ENCODE peak calls at places on chromosome 1, in six cellular contexts. One of them, this sample, is unnamed.

GRCh38 chr1:85411567-85412312 is 53.2 kb downstream of the DDAH1 start:
- DNase-seq in ascending aorta: no peak
- DNase-seq in tibial artery: no peak
- DNase-seq in heart right ventricle: no peak
- DNase-seq in neural crest cell: no peak
- DNase-seq in GM13976: no peak
- DNase-seq in this sample: no peak

GRCh38 chr1:210201671-210202070 is 30.9 kb upstream of the SERTAD4 start:
- DNase-seq in ascending aorta: no peak
- DNase-seq in tibial artery: no peak
- DNase-seq in heart right ventricle: no peak
- DNase-seq in GM13976: no peak
- DNase-seq in neural crest cell: no peak
- DNase-seq in this sample: no peak

GRCh38 chr1:90778487-90778886 is 61.4 kb upstream of the BARHL2 start:
- DNase-seq in neural crest cell: no peak
- DNase-seq in tibial artery: no peak
- DNase-seq in GM13976: no peak
- DNase-seq in ascending aorta: no peak
- DNase-seq in heart right ventricle: no peak
- DNase-seq in this sample: no peak

GRCh38 chr1:221874285-221875003 is 132.6 kb upstream of the DUSP10 start:
- DNase-seq in heart right ventricle: no peak
- DNase-seq in neural crest cell: no peak
- DNase-seq in GM13976: no peak
- DNase-seq in tibial artery: no peak
- DNase-seq in ascending aorta: no peak
- DNase-seq in this sample: no peak

GRCh38 chr1:223260712-223261111 is 103.3 kb downstream of the SUSD4 start:
- DNase-seq in GM13976: no peak
- DNase-seq in heart right ventricle: no peak
- DNase-seq in tibial artery: no peak
- DNase-seq in neural crest cell: no peak
- DNase-seq in ascending aorta: no peak
- DNase-seq in this sample: no peak

GRCh38 chr1:200442023-200442422 is 32.2 kb upstream of the ZNF281 start:
- DNase-seq in heart right ventricle: no peak
- DNase-seq in tibial artery: no peak
- DNase-seq in ascending aorta: no peak
- DNase-seq in GM13976: no peak
- DNase-seq in neural crest cell: no peak
- DNase-seq in this sample: no peak

GRCh38 chr1:53057134-53057533 is 4.9 kb upstream of the PODN start:
- DNase-seq in neural crest cell: no peak
- DNase-seq in tibial artery: no peak
- DNase-seq in GM13976: no peak
- DNase-seq in ascending aorta: no peak
- DNase-seq in heart right ventricle: no peak
- DNase-seq in this sample: no peak

GRCh38 chr1:46757256-46757955 is 38.5 kb upstream of the EFCAB14 start:
- DNase-seq in heart right ventricle: no peak
- DNase-seq in neural crest cell: no peak
- DNase-seq in ascending aorta: no peak
- DNase-seq in GM13976: no peak
- DNase-seq in tibial artery: no peak
- DNase-seq in this sample: no peak

GRCh38 chr1:177130426-177130825 is 34.1 kb downstream of the ASTN1 start:
- DNase-seq in tibial artery: no peak
- DNase-seq in neural crest cell: no peak
- DNase-seq in ascending aorta: no peak
- DNase-seq in heart right ventricle: no peak
- DNase-seq in GM13976: no peak
- DNase-seq in this sample: no peak

GRCh38 chr1:4468386-4468785 is 186.0 kb upstream of the AJAP1 start:
- DNase-seq in heart right ventricle: no peak
- DNase-seq in GM13976: no peak
- DNase-seq in tibial artery: no peak
- DNase-seq in ascending aorta: no peak
- DNase-seq in neural crest cell: no peak
- DNase-seq in this sample: peak

GRCh38 chr1:230550428-230550827 is 91.9 kb upstream of the COG2 start:
- DNase-seq in GM13976: no peak
- DNase-seq in neural crest cell: no peak
- DNase-seq in heart right ventricle: no peak
- DNase-seq in ascending aorta: no peak
- DNase-seq in tibial artery: no peak
- DNase-seq in this sample: no peak

GRCh38 chr1:36885537-36886441 is 148.5 kb downstream of the GRIK3 start:
- DNase-seq in ascending aorta: peak
- DNase-seq in GM13976: no peak
- DNase-seq in neural crest cell: no peak
- DNase-seq in tibial artery: no peak
- DNase-seq in heart right ventricle: peak
- DNase-seq in this sample: no peak

GRCh38 chr1:243982451-243983018 is 68.5 kb upstream of the ZBTB18 start:
- DNase-seq in tibial artery: no peak
- DNase-seq in GM13976: no peak
- DNase-seq in neural crest cell: no peak
- DNase-seq in heart right ventricle: no peak
- DNase-seq in ascending aorta: no peak
- DNase-seq in this sample: no peak

GRCh38 chr1:70656371-70656770 is 245.3 kb downstream of the CTH start:
- DNase-seq in heart right ventricle: no peak
- DNase-seq in ascending aorta: no peak
- DNase-seq in neural crest cell: no peak
- DNase-seq in GM13976: no peak
- DNase-seq in tibial artery: no peak
- DNase-seq in this sample: no peak

GRCh38 chr1:185376288-185376687 is 59.2 kb upstream of the IVNS1ABP start:
- DNase-seq in tibial artery: no peak
- DNase-seq in heart right ventricle: no peak
- DNase-seq in GM13976: no peak
- DNase-seq in neural crest cell: no peak
- DNase-seq in ascending aorta: no peak
- DNase-seq in this sample: no peak

GRCh38 chr1:39268906-39269305 is 64.4 kb downstream of the MACF1 start:
- DNase-seq in ascending aorta: no peak
- DNase-seq in neural crest cell: no peak
- DNase-seq in tibial artery: no peak
- DNase-seq in GM13976: no peak
- DNase-seq in heart right ventricle: no peak
- DNase-seq in this sample: no peak

GRCh38 chr1:71521655-71522264 is 440.9 kb upstream of the ZRANB2 start:
- DNase-seq in neural crest cell: peak
- DNase-seq in tibial artery: no peak
- DNase-seq in ascending aorta: no peak
- DNase-seq in heart right ventricle: peak
- DNase-seq in GM13976: no peak
- DNase-seq in this sample: no peak

GRCh38 chr1:30880631-30881155 is 27.9 kb downstream of the SDC3 start:
- DNase-seq in tibial artery: no peak
- DNase-seq in neural crest cell: no peak
- DNase-seq in ascending aorta: no peak
- DNase-seq in GM13976: no peak
- DNase-seq in heart right ventricle: no peak
- DNase-seq in this sample: no peak

GRCh38 chr1:164718821-164719220 is 159.8 kb downstream of the PBX1 start:
- DNase-seq in tibial artery: no peak
- DNase-seq in neural crest cell: no peak
- DNase-seq in heart right ventricle: no peak
- DNase-seq in GM13976: no peak
- DNase-seq in ascending aorta: no peak
- DNase-seq in this sample: no peak

GRCh38 chr1:115783311-115783710 is 14.8 kb upstream of the CASQ2 start:
- DNase-seq in GM13976: no peak
- DNase-seq in heart right ventricle: no peak
- DNase-seq in neural crest cell: no peak
- DNase-seq in tibial artery: no peak
- DNase-seq in ascending aorta: no peak
- DNase-seq in this sample: no peak

GRCh38 chr1:206905295-206906164 is 8.3 kb downstream of the IL24 start:
- DNase-seq in heart right ventricle: no peak
- DNase-seq in ascending aorta: peak
- DNase-seq in neural crest cell: no peak
- DNase-seq in GM13976: no peak
- DNase-seq in tibial artery: no peak
- DNase-seq in this sample: no peak

GRCh38 chr1:187409341-187409740 is 580.6 kb downstream of the PLA2G4A start:
- DNase-seq in ascending aorta: no peak
- DNase-seq in neural crest cell: no peak
- DNase-seq in heart right ventricle: no peak
- DNase-seq in tibial artery: no peak
- DNase-seq in GM13976: no peak
- DNase-seq in this sample: no peak

GRCh38 chr1:52032785-52033131 is 852 bp downstream of the KTI12 start:
- DNase-seq in neural crest cell: peak
- DNase-seq in GM13976: peak
- DNase-seq in tibial artery: peak
- DNase-seq in ascending aorta: peak
- DNase-seq in heart right ventricle: peak
- DNase-seq in this sample: no peak

GRCh38 chr1:222061711-222062359 is 319.9 kb upstream of the DUSP10 start:
- DNase-seq in heart right ventricle: no peak
- DNase-seq in ascending aorta: no peak
- DNase-seq in neural crest cell: no peak
- DNase-seq in tibial artery: no peak
- DNase-seq in GM13976: no peak
- DNase-seq in this sample: no peak

GRCh38 chr1:201320168-201320842 is 37.0 kb downstream of the PKP1 start:
- DNase-seq in GM13976: no peak
- DNase-seq in heart right ventricle: no peak
- DNase-seq in neural crest cell: no peak
- DNase-seq in tibial artery: no peak
- DNase-seq in ascending aorta: peak
- DNase-seq in this sample: peak

GRCh38 chr1:9827558-9828185 is 3.9 kb upstream of the CLSTN1 start:
- DNase-seq in ascending aorta: no peak
- DNase-seq in GM13976: no peak
- DNase-seq in tibial artery: no peak
- DNase-seq in heart right ventricle: no peak
- DNase-seq in neural crest cell: no peak
- DNase-seq in this sample: no peak
- TF ChIP-seq CTCF in ascending aorta: no peak
- TF ChIP-seq CTCF in GM13976: no peak
- TF ChIP-seq CTCF in tibial artery: no peak
- TF ChIP-seq CTCF in heart right ventricle: no peak
- TF ChIP-seq CTCF in neural crest cell: peak
- TF ChIP-seq CTCF in this sample: peak

DNA sequence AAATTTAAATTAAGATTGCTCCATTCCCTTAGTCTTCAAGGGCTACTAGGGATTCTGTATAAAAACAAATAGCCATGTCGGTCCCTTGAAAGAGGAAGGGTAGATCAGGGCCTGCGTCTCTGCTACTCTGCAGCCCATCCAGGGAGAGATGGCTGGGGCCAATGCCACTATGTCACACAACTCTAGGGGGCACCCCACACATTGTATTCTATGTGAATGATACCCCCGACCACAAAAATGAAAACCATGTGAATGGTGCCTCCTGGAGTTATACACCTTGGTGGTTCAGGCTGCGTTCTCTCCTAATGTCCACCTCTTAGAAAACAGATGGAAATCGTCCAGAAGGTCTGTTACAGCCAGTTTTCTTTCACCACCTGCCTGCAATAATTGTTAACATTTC is 18.0 kb downstream of the PIK3C2B start:
- DNase-seq in neural crest cell: no peak
- DNase-seq in GM13976: peak
- DNase-seq in tibial artery: no peak
- DNase-seq in heart right ventricle: no peak
- DNase-seq in ascending aorta: no peak
- DNase-seq in this sample: no peak
- TF ChIP-seq CTCF in neural crest cell: no peak
- TF ChIP-seq CTCF in GM13976: no peak
- TF ChIP-seq CTCF in tibial artery: no peak
- TF ChIP-seq CTCF in heart right ventricle: no peak
- TF ChIP-seq CTCF in ascending aorta: no peak
- TF ChIP-seq CTCF in this sample: no peak

DNA sequence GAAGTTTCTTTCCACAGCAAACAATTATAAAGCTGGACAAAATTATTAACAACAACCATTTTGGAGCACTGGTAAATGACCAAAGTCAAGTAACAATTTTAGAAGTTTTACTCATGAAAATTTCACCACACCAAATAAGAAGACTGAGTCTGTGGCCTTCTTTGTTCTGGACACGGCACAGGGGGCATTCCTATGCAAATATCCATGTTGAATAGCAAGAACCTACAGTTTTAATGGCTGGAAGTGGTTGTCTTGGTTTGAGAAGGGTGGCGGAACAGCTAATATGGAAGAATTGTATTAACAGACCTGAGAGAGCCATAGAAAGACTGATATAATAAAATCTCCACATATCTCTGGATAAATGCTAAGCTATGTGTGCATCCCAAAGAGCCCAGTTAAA is 29.4 kb upstream of the GADD45A start:
- DNase-seq in GM13976: no peak
- DNase-seq in ascending aorta: no peak
- DNase-seq in tibial artery: no peak
- DNase-seq in neural crest cell: no peak
- DNase-seq in heart right ventricle: no peak
- DNase-seq in this sample: no peak
- TF ChIP-seq CTCF in GM13976: no peak
- TF ChIP-seq CTCF in ascending aorta: no peak
- TF ChIP-seq CTCF in tibial artery: no peak
- TF ChIP-seq CTCF in neural crest cell: no peak
- TF ChIP-seq CTCF in heart right ventricle: no peak
- TF ChIP-seq CTCF in this sample: no peak

GRCh38 chr1:232292818-232293217 is 337.1 kb downstream of the SIPA1L2 start:
- DNase-seq in ascending aorta: no peak
- DNase-seq in heart right ventricle: no peak
- DNase-seq in neural crest cell: no peak
- DNase-seq in tibial artery: no peak
- DNase-seq in GM13976: no peak
- DNase-seq in this sample: no peak

GRCh38 chr1:232291681-232292080 is 338.3 kb downstream of the SIPA1L2 start:
- DNase-seq in neural crest cell: no peak
- DNase-seq in heart right ventricle: no peak
- DNase-seq in GM13976: no peak
- DNase-seq in ascending aorta: no peak
- DNase-seq in tibial artery: peak
- DNase-seq in this sample: no peak

GRCh38 chr1:232291258-232291657 is 338.7 kb downstream of the SIPA1L2 start:
- DNase-seq in neural crest cell: no peak
- DNase-seq in GM13976: no peak
- DNase-seq in heart right ventricle: peak
- DNase-seq in ascending aorta: no peak
- DNase-seq in tibial artery: peak
- DNase-seq in this sample: no peak

GRCh38 chr1:232292246-232292645 is 337.7 kb downstream of the SIPA1L2 start:
- DNase-seq in GM13976: no peak
- DNase-seq in ascending aorta: no peak
- DNase-seq in heart right ventricle: no peak
- DNase-seq in neural crest cell: no peak
- DNase-seq in tibial artery: no peak
- DNase-seq in this sample: no peak

DNA sequence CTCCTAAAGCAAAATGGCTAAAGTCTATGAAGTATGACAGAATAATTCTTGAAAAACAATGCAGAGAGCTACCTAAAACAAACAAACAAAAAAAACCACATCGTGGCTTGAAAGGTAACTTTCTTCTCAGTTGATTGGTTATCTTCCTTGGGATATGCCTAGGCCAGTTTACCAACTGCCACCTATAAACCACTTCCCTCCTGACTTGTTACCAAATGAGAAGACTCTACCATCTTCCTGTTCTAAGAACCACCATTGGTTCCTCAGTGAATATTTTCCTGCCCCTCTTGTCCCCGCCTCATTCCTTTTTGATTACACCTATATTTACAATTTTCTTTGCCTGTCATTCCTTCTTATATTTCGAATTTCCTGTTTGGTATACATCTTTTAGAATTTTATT is 336.6 kb downstream of the SIPA1L2 start:
- DNase-seq in ascending aorta: no peak
- DNase-seq in heart right ventricle: no peak
- DNase-seq in neural crest cell: no peak
- DNase-seq in tibial artery: no peak
- DNase-seq in GM13976: no peak
- DNase-seq in this sample: no peak
- TF ChIP-seq CTCF in ascending aorta: no peak
- TF ChIP-seq CTCF in heart right ventricle: no peak
- TF ChIP-seq CTCF in neural crest cell: no peak
- TF ChIP-seq CTCF in tibial artery: no peak
- TF ChIP-seq CTCF in GM13976: no peak
- TF ChIP-seq CTCF in this sample: no peak